ENCODE peak calls at places on chromosome 15, in eight cellular contexts. U is left lung; D is KBM-7; T is sigmoid colon; G is stimulated activated CD4-positive, alpha-beta T cell treated with anti-CD3 and anti-CD28 coated beads, Interleukin-12 subunit alpha, Interleukin-12 subunit beta, amount 100 ng/mL, for 48 hours; Q is T-helper 1 cell; P is NCI-H1417; Z is PC-9. J is an unnamed sample.

GRCh38 chr15:25799906-25800700 is 63.0 kb downstream of the ATP10A start:
- DNase-seq in U (no peak), Z (no peak), Q (no peak), D (no peak), G (no peak), P (no peak), T (no peak), J (peak)

GRCh38 chr15:89899303-89899946 is 5.6 kb upstream of the AP3S2 start:
- DNase-seq in Z (no peak), T (no peak), U (no peak), Q (no peak), P (no peak), G (no peak), D (no peak), J (no peak)

GRCh38 chr15:65532738-65533051 is 2.4 kb downstream of the HACD3 start:
- DNase-seq in U (no peak), G (no peak), P (peak), Q (no peak), T (no peak), Z (peak), D (no peak), J (no peak)

GRCh38 chr15:55267401-55268053 is 22.1 kb downstream of the RAB27A start:
- DNase-seq in Z (no peak), T (no peak), D (peak), Q (peak), U (peak), P (peak), G (peak), J (no peak)

GRCh38 chr15:65082303-65082958 is 5.9 kb downstream of the KBTBD13 start:
- DNase-seq in P (peak), Q (no peak), U (no peak), D (peak), Z (no peak), G (no peak), T (no peak), J (no peak)

GRCh38 chr15:67935244-67935643 is 95.4 kb upstream of the RNU6-1 start:
- DNase-seq in P (no peak), Z (no peak), T (no peak), Q (no peak), D (no peak), U (no peak), G (no peak), J (no peak)

GRCh38 chr15:26051771-26052685 is 188.9 kb upstream of the ATP10A start:
- DNase-seq in P (no peak), U (no peak), Q (no peak), T (peak), Z (no peak), G (no peak), D (no peak), J (no peak)

GRCh38 chr15:34217587-34218225 is 7.1 kb upstream of the EMC4 start:
- DNase-seq in P (no peak), G (no peak), Q (no peak), U (no peak), T (no peak), Z (peak), D (no peak), J (no peak)

GRCh38 chr15:47505712-47506542 is 211.4 kb upstream of the SEMA6D start:
- DNase-seq in T (no peak), G (no peak), Q (no peak), Z (no peak), U (no peak), D (no peak), P (peak), J (no peak)

GRCh38 chr15:94443156-94443555 is 211.8 kb downstream of the MCTP2 start:
- DNase-seq in G (no peak), T (no peak), Q (no peak), U (no peak), P (no peak), D (no peak), Z (no peak), J (no peak)

J was measured in dorsolateral prefrontal cortex.